ENCODE peak calls at places on chromosomes 4 and X, in seven cellular contexts. One of them, this sample, is unnamed.

GRCh38 chr4:71184195-71184781 is 154.5 kb upstream of the SLC4A4 start:
- DNase-seq in GM23248: peak; percentile 84
- DNase-seq in HCT116: peak; percentile 63
- DNase-seq in GM23338: peak; percentile 84
- DNase-seq in PC-3: peak; percentile 80
- DNase-seq in MM.1S: peak; percentile 80
- DNase-seq in hepatocyte: peak; percentile 73
- DNase-seq in this sample: peak; percentile 70

GRCh38 chr4:91827914-91828313 is 475.9 kb upstream of the GRID2 start:
- DNase-seq in GM23248: no peak
- DNase-seq in HCT116: no peak
- DNase-seq in GM23338: no peak
- DNase-seq in PC-3: no peak
- DNase-seq in MM.1S: no peak
- DNase-seq in hepatocyte: no peak
- DNase-seq in this sample: no peak

GRCh38 chrX:30971761-30972603 is 82.9 kb upstream of the TAB3 start:
- DNase-seq in GM23248: peak; percentile 66
- DNase-seq in HCT116: no peak
- DNase-seq in GM23338: peak; percentile 51
- DNase-seq in PC-3: peak; percentile 61
- DNase-seq in MM.1S: peak; percentile 38
- DNase-seq in hepatocyte: peak; percentile 65
- DNase-seq in this sample: peak; percentile 56

GRCh38 chrX:120137439-120137838 is 21.0 kb upstream of the RHOXF2 start:
- DNase-seq in GM23248: no peak
- DNase-seq in HCT116: no peak
- DNase-seq in GM23338: no peak
- DNase-seq in PC-3: peak; percentile 19
- DNase-seq in MM.1S: no peak
- DNase-seq in hepatocyte: no peak
- DNase-seq in this sample: no peak

GRCh38 chr4:118969359-118969758 is 80.7 kb downstream of the SYNPO2 start:
- DNase-seq in GM23248: peak; percentile 86
- DNase-seq in HCT116: peak; percentile 32
- DNase-seq in GM23338: peak; percentile 56
- DNase-seq in PC-3: peak; percentile 71
- DNase-seq in MM.1S: no peak
- DNase-seq in hepatocyte: peak; percentile 63
- DNase-seq in this sample: peak; percentile 44

GRCh38 chr4:10096201-10096975 is 20.2 kb downstream of the WDR1 start:
- DNase-seq in GM23248: peak; percentile 96
- DNase-seq in HCT116: peak; percentile 76
- DNase-seq in GM23338: no peak
- DNase-seq in PC-3: peak; percentile 89
- DNase-seq in MM.1S: peak; percentile 98
- DNase-seq in hepatocyte: peak; percentile 64
- DNase-seq in this sample: no peak

GRCh38 chr4:128477540-128477939 is 189.9 kb upstream of the PGRMC2 start:
- DNase-seq in GM23248: no peak
- DNase-seq in HCT116: no peak
- DNase-seq in GM23338: no peak
- DNase-seq in PC-3: no peak
- DNase-seq in MM.1S: no peak
- DNase-seq in hepatocyte: no peak
- DNase-seq in this sample: no peak

GRCh38 chr4:83282049-83282535 is 2.5 kb downstream of the COQ2 start:
- DNase-seq in GM23248: peak; percentile 63
- DNase-seq in HCT116: peak; percentile 58
- DNase-seq in GM23338: peak; percentile 64
- DNase-seq in PC-3: peak; percentile 74
- DNase-seq in MM.1S: peak; percentile 78
- DNase-seq in hepatocyte: peak; percentile 62
- DNase-seq in this sample: peak; percentile 41

GRCh38 chrX:110037181-110037580 is 34.3 kb downstream of the TMEM164 start:
- DNase-seq in GM23248: no peak
- DNase-seq in HCT116: no peak
- DNase-seq in GM23338: no peak
- DNase-seq in PC-3: peak; percentile 14
- DNase-seq in MM.1S: no peak
- DNase-seq in hepatocyte: no peak
- DNase-seq in this sample: no peak

GRCh38 chr4:98994474-98995182 is 893 bp upstream of the METAP1 start:
- DNase-seq in GM23248: peak; percentile 55
- DNase-seq in HCT116: no peak
- DNase-seq in GM23338: no peak
- DNase-seq in PC-3: no peak
- DNase-seq in MM.1S: no peak
- DNase-seq in hepatocyte: no peak
- DNase-seq in this sample: peak; percentile 35

GRCh38 chrX:49276671-49277519 is 7.3 kb downstream of the PPP1R3F start:
- DNase-seq in GM23248: peak; percentile 38
- DNase-seq in HCT116: no peak
- DNase-seq in GM23338: no peak
- DNase-seq in PC-3: no peak
- DNase-seq in MM.1S: no peak
- DNase-seq in hepatocyte: no peak
- DNase-seq in this sample: no peak

GRCh38 chr4:138870739-138871633 is 144.6 kb upstream of the NOCT start:
- DNase-seq in GM23248: peak; percentile 81
- DNase-seq in HCT116: peak; percentile 65
- DNase-seq in GM23338: peak; percentile 88
- DNase-seq in PC-3: peak; percentile 80
- DNase-seq in MM.1S: peak; percentile 58
- DNase-seq in hepatocyte: peak; percentile 86
- DNase-seq in this sample: peak; percentile 81

GRCh38 chr4:148425327-148426110 is 16.7 kb downstream of the NR3C2 start:
- DNase-seq in GM23248: no peak
- DNase-seq in HCT116: no peak
- DNase-seq in GM23338: peak; percentile 11
- DNase-seq in PC-3: no peak
- DNase-seq in MM.1S: no peak
- DNase-seq in hepatocyte: no peak
- DNase-seq in this sample: no peak

GRCh38 chr4:5043579-5043978 is 7.7 kb upstream of the STK32B start:
- DNase-seq in GM23248: no peak
- DNase-seq in HCT116: no peak
- DNase-seq in GM23338: peak; percentile 62
- DNase-seq in PC-3: peak; percentile 48
- DNase-seq in MM.1S: no peak
- DNase-seq in hepatocyte: no peak
- DNase-seq in this sample: no peak

GRCh38 chrX:346034-346813 is 27.6 kb upstream of the GTPBP6 start:
- DNase-seq in GM23248: no peak
- DNase-seq in HCT116: no peak
- DNase-seq in GM23338: peak; percentile 57
- DNase-seq in PC-3: no peak
- DNase-seq in MM.1S: no peak
- DNase-seq in hepatocyte: no peak
- DNase-seq in this sample: no peak

GRCh38 chrX:56726609-56727008 is 2.4 kb upstream of the NBDY start:
- DNase-seq in GM23248: peak; percentile 67
- DNase-seq in HCT116: no peak
- DNase-seq in GM23338: peak; percentile 60
- DNase-seq in PC-3: peak; percentile 56
- DNase-seq in MM.1S: peak; percentile 49
- DNase-seq in hepatocyte: peak; percentile 65
- DNase-seq in this sample: peak; percentile 52

GRCh38 chrX:40975951-40976350 is 109.3 kb upstream of the USP9X start:
- DNase-seq in GM23248: no peak
- DNase-seq in HCT116: no peak
- DNase-seq in GM23338: no peak
- DNase-seq in PC-3: peak; percentile 34
- DNase-seq in MM.1S: no peak
- DNase-seq in hepatocyte: no peak
- DNase-seq in this sample: no peak

GRCh38 chrX:78456909-78457308 is 129.5 kb upstream of the CYSLTR1 start:
- DNase-seq in GM23248: no peak
- DNase-seq in HCT116: no peak
- DNase-seq in GM23338: no peak
- DNase-seq in PC-3: no peak
- DNase-seq in MM.1S: peak; percentile 43
- DNase-seq in hepatocyte: no peak
- DNase-seq in this sample: no peak

GRCh38 chrX:56763556-56764152 is 34.6 kb downstream of the NBDY start:
- DNase-seq in GM23248: no peak
- DNase-seq in HCT116: no peak
- DNase-seq in GM23338: peak; percentile 3
- DNase-seq in PC-3: no peak
- DNase-seq in MM.1S: peak; percentile 95
- DNase-seq in hepatocyte: no peak
- DNase-seq in this sample: peak; percentile 67

GRCh38 chrX:65601530-65602281 is 65.7 kb upstream of the MSN start:
- DNase-seq in GM23248: peak; percentile 86
- DNase-seq in HCT116: no peak
- DNase-seq in GM23338: no peak
- DNase-seq in PC-3: peak; percentile 68
- DNase-seq in MM.1S: peak; percentile 34
- DNase-seq in hepatocyte: peak; percentile 34
- DNase-seq in this sample: no peak

GRCh38 chr4:95516528-95517011 is 32.2 kb downstream of the UNC5C start:
- DNase-seq in GM23248: no peak
- DNase-seq in HCT116: no peak
- DNase-seq in GM23338: no peak
- DNase-seq in PC-3: no peak
- DNase-seq in MM.1S: no peak
- DNase-seq in hepatocyte: peak; percentile 7
- DNase-seq in this sample: no peak

GRCh38 chr4:172809998-172810397 is 358.6 kb upstream of the GALNT7 start:
- DNase-seq in GM23248: no peak
- DNase-seq in HCT116: no peak
- DNase-seq in GM23338: no peak
- DNase-seq in PC-3: no peak
- DNase-seq in MM.1S: no peak
- DNase-seq in hepatocyte: no peak
- DNase-seq in this sample: no peak

DNA sequence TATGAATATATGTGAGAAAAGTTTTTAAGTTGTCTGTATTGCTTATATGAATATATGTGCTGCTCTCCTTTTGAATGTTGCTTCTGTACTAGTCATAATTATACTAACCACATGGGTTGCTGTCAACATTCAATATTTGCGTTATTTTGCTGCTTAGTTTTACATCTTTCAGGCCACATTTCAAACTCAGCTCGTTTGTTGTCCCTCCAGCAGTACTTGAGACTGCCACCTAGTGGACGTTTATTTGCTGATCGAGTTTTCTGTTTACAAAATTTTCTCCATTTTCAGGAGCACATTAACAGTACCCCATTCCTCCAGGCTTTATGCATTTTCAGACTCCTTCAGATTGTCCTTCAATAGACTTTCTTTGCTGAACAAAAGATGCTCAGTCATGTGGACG is 75.8 kb downstream of the NUDT11 start:
- DNase-seq in GM23248: peak; percentile 54
- DNase-seq in HCT116: peak; percentile 23
- DNase-seq in GM23338: peak; percentile 72
- DNase-seq in PC-3: peak; percentile 59
- DNase-seq in MM.1S: peak; percentile 46
- DNase-seq in hepatocyte: peak; percentile 71
- DNase-seq in this sample: peak; percentile 60
- TF ChIP-seq EZH2phosphoT487 in GM23248: no peak
- TF ChIP-seq EZH2phosphoT487 in HCT116: no peak
- TF ChIP-seq EZH2phosphoT487 in GM23338: no peak
- TF ChIP-seq EZH2phosphoT487 in PC-3: no peak
- TF ChIP-seq EZH2phosphoT487 in MM.1S: no peak
- TF ChIP-seq EZH2phosphoT487 in hepatocyte: no peak
- TF ChIP-seq EZH2phosphoT487 in this sample: no peak

GRCh38 chr4:57098945-57099344 is 11.2 kb downstream of the IGFBP7 start:
- DNase-seq in GM23248: peak; percentile 79
- DNase-seq in HCT116: no peak
- DNase-seq in GM23338: no peak
- DNase-seq in PC-3: no peak
- DNase-seq in MM.1S: no peak
- DNase-seq in hepatocyte: no peak
- DNase-seq in this sample: no peak
- H3K4me1 ChIP-seq in GM23248: peaks cover 83% of the 10 kb centered on the region
- H3K4me1 ChIP-seq in HCT116: no peaks in the 10 kb centered on the region
- H3K4me1 ChIP-seq in GM23338: peaks cover 21% of the 10 kb centered on the region
- H3K4me1 ChIP-seq in PC-3: no peaks in the 10 kb centered on the region
- H3K4me1 ChIP-seq in MM.1S: no peaks in the 10 kb centered on the region
- H3K4me1 ChIP-seq in hepatocyte: peaks cover 32% of the 10 kb centered on the region
- H3K4me1 ChIP-seq in this sample: peaks cover 16% of the 10 kb centered on the region

DNA sequence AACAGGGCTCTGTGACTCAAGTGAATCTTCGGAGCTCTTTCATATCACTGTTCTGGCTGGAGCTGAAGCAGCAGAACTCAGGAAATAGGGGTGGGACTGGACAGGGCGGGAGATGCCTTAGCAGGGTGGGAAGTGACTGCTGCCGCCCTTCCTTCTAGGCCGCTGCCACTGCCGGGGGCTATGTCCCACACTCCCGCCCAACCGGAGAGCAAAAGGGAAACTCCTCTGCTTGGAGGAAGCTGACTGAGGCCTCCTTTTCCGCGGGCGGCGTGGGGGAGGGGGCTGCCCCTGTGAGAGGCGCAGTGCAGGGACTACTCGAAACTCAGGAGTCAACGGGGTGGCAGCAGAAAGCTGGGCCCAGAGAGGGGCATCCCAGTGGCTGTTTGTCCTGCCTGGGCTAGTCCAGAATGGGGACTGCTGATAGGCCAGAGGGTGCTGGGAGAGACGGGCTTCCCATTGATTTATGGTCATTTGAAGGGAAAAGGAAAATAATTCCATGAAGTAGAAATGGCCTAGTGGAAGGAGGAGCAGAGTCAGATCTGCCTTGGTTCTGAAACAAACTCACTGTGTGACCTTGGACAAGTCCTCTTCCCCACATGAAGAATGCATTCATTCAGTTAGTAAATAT is 36.9 kb downstream of the STARD8 start:
- DNase-seq in GM23248: no peak
- DNase-seq in HCT116: no peak
- DNase-seq in GM23338: no peak
- DNase-seq in PC-3: no peak
- DNase-seq in MM.1S: no peak
- DNase-seq in hepatocyte: no peak
- DNase-seq in this sample: no peak
- TF ChIP-seq EZH2phosphoT487 in GM23248: no peak
- TF ChIP-seq EZH2phosphoT487 in HCT116: no peak
- TF ChIP-seq EZH2phosphoT487 in GM23338: no peak
- TF ChIP-seq EZH2phosphoT487 in PC-3: no peak
- TF ChIP-seq EZH2phosphoT487 in MM.1S: no peak
- TF ChIP-seq EZH2phosphoT487 in hepatocyte: no peak
- TF ChIP-seq EZH2phosphoT487 in this sample: no peak

GRCh38 chr4:169251291-169252235 is 19.2 kb downstream of the SH3RF1 start:
- DNase-seq in GM23248: no peak
- DNase-seq in HCT116: peak; percentile 89
- DNase-seq in GM23338: peak; percentile 90
- DNase-seq in PC-3: peak; percentile 91
- DNase-seq in MM.1S: no peak
- DNase-seq in hepatocyte: peak; percentile 64
- DNase-seq in this sample: peak; percentile 55
- H3K4me1 ChIP-seq in GM23248: peaks cover 79% of the 10 kb centered on the region
- H3K4me1 ChIP-seq in HCT116: peaks cover 85% of the 10 kb centered on the region
- H3K4me1 ChIP-seq in GM23338: peaks cover 52% of the 10 kb centered on the region
- H3K4me1 ChIP-seq in PC-3: peaks cover 74% of the 10 kb centered on the region
- H3K4me1 ChIP-seq in MM.1S: no peaks in the 10 kb centered on the region
- H3K4me1 ChIP-seq in hepatocyte: peaks cover 55% of the 10 kb centered on the region
- H3K4me1 ChIP-seq in this sample: peaks cover 32% of the 10 kb centered on the region

DNA sequence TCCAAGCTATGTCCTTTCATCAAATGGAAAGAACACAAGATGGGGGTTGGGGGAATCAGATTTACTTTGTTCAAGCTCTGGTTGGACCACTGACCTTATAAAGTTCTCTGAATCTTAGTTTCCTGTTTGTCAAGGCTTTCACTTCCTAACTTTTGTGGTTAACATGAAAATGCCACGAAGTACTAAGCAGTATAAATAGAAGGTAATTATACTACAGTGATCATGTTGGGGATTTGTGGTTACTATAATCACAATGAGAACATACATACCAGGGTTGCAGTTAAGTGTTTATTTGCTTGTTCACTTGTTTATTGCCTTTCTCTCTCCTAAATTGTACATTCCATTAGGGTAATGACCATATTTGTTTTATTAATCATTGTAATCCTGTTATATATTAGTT is 53.2 kb downstream of the SPRY1 start:
- DNase-seq in GM23248: peak; percentile 20
- DNase-seq in HCT116: no peak
- DNase-seq in GM23338: no peak
- DNase-seq in PC-3: peak; percentile 91
- DNase-seq in MM.1S: peak; percentile 77
- DNase-seq in hepatocyte: no peak
- DNase-seq in this sample: no peak
- TF ChIP-seq EZH2phosphoT487 in GM23248: peak; percentile 97
- TF ChIP-seq EZH2phosphoT487 in HCT116: no peak
- TF ChIP-seq EZH2phosphoT487 in GM23338: no peak
- TF ChIP-seq EZH2phosphoT487 in PC-3: no peak
- TF ChIP-seq EZH2phosphoT487 in MM.1S: no peak
- TF ChIP-seq EZH2phosphoT487 in hepatocyte: no peak
- TF ChIP-seq EZH2phosphoT487 in this sample: no peak

This sample was measured in neural progenitor cell.